ENCODE peak calls at places on chromosomes 6 and 20, in ten cellular contexts. J is NAMALWA, H is pancreas, S is fibroblast of pulmonary artery, V is omental fat pad, G is pulmonary artery endothelial cell, T is NCI-H2171 treated with DMSO at 0.1 percent for 48 hours, P is 8988T, U is cardiac fibroblast, A is tibial nerve. C is an unnamed sample.

GRCh38 chr20:45406260-45407066 is 1.6 kb upstream of the DBNDD2 start:
- DNase-seq in J (no peak), H (peak; percentile 67), S (peak; percentile 24), V (no peak), G (no peak), T (peak; percentile 70), P (peak; percentile 63), U (peak; percentile 47), A (peak; percentile 54), C (peak; percentile 92)

GRCh38 chr6:126475449-126475848 is 135.5 kb downstream of the CENPW start:
- DNase-seq in J (no peak), H (no peak), S (no peak), V (no peak), G (no peak), T (no peak), P (no peak), U (no peak), A (no peak), C (no peak)

GRCh38 chr6:148963738-148964137 is 216.9 kb downstream of the UST start:
- DNase-seq in J (no peak), H (no peak), S (no peak), V (no peak), G (no peak), T (no peak), P (no peak), U (no peak), A (no peak), C (no peak)

GRCh38 chr6:18160921-18161320 is 5.7 kb downstream of the KDM1B start:
- DNase-seq in J (no peak), H (no peak), S (no peak), V (no peak), G (no peak), T (no peak), P (no peak), U (peak; percentile 9), A (no peak), C (no peak)

GRCh38 chr6:124962617-124963415 is 579 bp downstream of the RNF217 start:
- DNase-seq in J (no peak), H (peak; percentile 38), S (peak; percentile 42), V (no peak), G (no peak), T (peak; percentile 68), P (no peak), U (peak; percentile 48), A (no peak), C (peak; percentile 75)

GRCh38 chr6:2556761-2557160 is 194.0 kb downstream of the MYLK4 start:
- DNase-seq in J (no peak), H (no peak), S (peak; percentile 41), V (no peak), G (no peak), T (no peak), P (no peak), U (no peak), A (no peak), C (no peak)

GRCh38 chr20:61935926-61936700 is 129.6 kb downstream of the TAF4 start:
- DNase-seq in J (no peak), H (no peak), S (no peak), V (no peak), G (no peak), T (no peak), P (no peak), U (no peak), A (peak; percentile 3), C (no peak)

GRCh38 chr6:7895125-7895423 is 15.5 kb downstream of the TXNDC5 start:
- DNase-seq in J (no peak), H (no peak), S (no peak), V (no peak), G (no peak), T (no peak), P (no peak), U (no peak), A (no peak), C (no peak)

GRCh38 chr20:10221022-10221421 is 2.4 kb downstream of the SNAP25 start:
- DNase-seq in J (no peak), H (no peak), S (no peak), V (no peak), G (no peak), T (no peak), P (no peak), U (no peak), A (no peak), C (no peak)

GRCh38 chr6:151330130-151330715 is 61.1 kb downstream of the ZBTB2 start:
- DNase-seq in J (no peak), H (no peak), S (peak; percentile 74), V (no peak), G (no peak), T (no peak), P (no peak), U (peak; percentile 69), A (no peak), C (no peak)

GRCh38 chr6:44000164-44000842 is 126.9 kb downstream of the MRPL14 start:
- DNase-seq in J (peak; percentile 70), H (no peak), S (no peak), V (no peak), G (no peak), T (no peak), P (no peak), U (no peak), A (no peak), C (no peak)

GRCh38 chr20:7411075-7411474 is 529.2 kb downstream of the HAO1 start:
- DNase-seq in J (peak; percentile 44), H (no peak), S (no peak), V (no peak), G (no peak), T (no peak), P (no peak), U (no peak), A (no peak), C (no peak)

GRCh38 chr6:80021131-80021530 is 16.7 kb downstream of the TTK start:
- DNase-seq in J (no peak), H (no peak), S (no peak), V (no peak), G (no peak), T (no peak), P (no peak), U (no peak), A (no peak), C (no peak)

GRCh38 chr20:4563534-4563933 is 158.2 kb upstream of the PRND start:
- DNase-seq in J (peak; percentile 55), H (no peak), S (peak; percentile 82), V (no peak), G (peak; percentile 36), T (no peak), P (no peak), U (peak; percentile 74), A (no peak), C (no peak)

GRCh38 chr6:131213501-131213990 is 78.3 kb downstream of the AKAP7 start:
- DNase-seq in J (no peak), H (no peak), S (peak; percentile 85), V (no peak), G (no peak), T (no peak), P (no peak), U (peak; percentile 78), A (no peak), C (no peak)

GRCh38 chr6:119791746-119792145 is 442.2 kb upstream of the MAN1A1 start:
- DNase-seq in J (no peak), H (no peak), S (no peak), V (no peak), G (no peak), T (no peak), P (no peak), U (no peak), A (no peak), C (no peak)

GRCh38 chr20:14780508-14780907 is 443.1 kb upstream of the FLRT3 start:
- DNase-seq in J (no peak), H (no peak), S (no peak), V (no peak), G (no peak), T (no peak), P (no peak), U (no peak), A (no peak), C (no peak)

GRCh38 chr6:82144852-82145332 is 102.7 kb downstream of the IBTK start:
- DNase-seq in J (no peak), H (peak; percentile 63), S (peak; percentile 85), V (no peak), G (peak; percentile 49), T (peak; percentile 73), P (no peak), U (peak; percentile 95), A (peak; percentile 37), C (no peak)

GRCh38 chr6:37280162-37280895 is 22.4 kb upstream of the TMEM217 start:
- DNase-seq in J (no peak), H (no peak), S (no peak), V (no peak), G (no peak), T (peak; percentile 86), P (no peak), U (no peak), A (no peak), C (no peak)

GRCh38 chr6:57138026-57138425 is 34.1 kb upstream of the BAG2 start:
- DNase-seq in J (no peak), H (no peak), S (no peak), V (no peak), G (no peak), T (no peak), P (no peak), U (no peak), A (no peak), C (no peak)

GRCh38 chr20:16709017-16709416 is 20.8 kb upstream of the SNRPB2 start:
- DNase-seq in J (no peak), H (no peak), S (no peak), V (no peak), G (no peak), T (no peak), P (no peak), U (no peak), A (no peak), C (no peak)

GRCh38 chr6:111730835-111731234 is 125.2 kb upstream of the TRAF3IP2 start:
- DNase-seq in J (no peak), H (no peak), S (no peak), V (no peak), G (no peak), T (no peak), P (no peak), U (no peak), A (peak; percentile 49), C (no peak)

GRCh38 chr20:36275011-36275410 is 31.1 kb upstream of the DLGAP4 start:
- DNase-seq in J (no peak), H (no peak), S (no peak), V (no peak), G (no peak), T (no peak), P (no peak), U (no peak), A (no peak), C (peak; percentile 17)

GRCh38 chr6:147933201-147933600 is 409.4 kb upstream of the SASH1 start:
- DNase-seq in J (no peak), H (no peak), S (no peak), V (no peak), G (no peak), T (no peak), P (no peak), U (no peak), A (no peak), C (no peak)

GRCh38 chr6:88880021-88880420 is 83.4 kb downstream of the RNGTT start:
- DNase-seq in J (no peak), H (no peak), S (no peak), V (no peak), G (no peak), T (no peak), P (no peak), U (no peak), A (no peak), C (no peak)

GRCh38 chr6:14559754-14560527 is 442.4 kb downstream of the CD83 start:
- DNase-seq in J (no peak), H (no peak), S (no peak), V (no peak), G (no peak), T (no peak), P (no peak), U (no peak), A (no peak), C (no peak)

GRCh38 chr6:36364669-36365479 is 22.6 kb downstream of the ETV7 start:
- DNase-seq in J (peak; percentile 21), H (no peak), S (peak; percentile 64), V (no peak), G (no peak), T (no peak), P (no peak), U (peak; percentile 65), A (no peak), C (no peak)

GRCh38 chr6:44788387-44788981 is 401.0 kb downstream of the CDC5L start:
- DNase-seq in J (no peak), H (no peak), S (no peak), V (no peak), G (no peak), T (no peak), P (no peak), U (no peak), A (no peak), C (no peak)

C was measured in D341Med.